ENCODE peak calls at places on chromosomes 13 and 19, in four cellular contexts. One of them, this sample, is unnamed.

GRCh38 chr13:89457977-89458376 is 1786.8 kb downstream of the SLITRK5 start:
- DNase-seq in GM23338: no peak
- DNase-seq in transverse colon: no peak
- DNase-seq in GM12878: no peak
- DNase-seq in this sample: no peak

GRCh38 chr19:40962460-40962961 is 28.6 kb upstream of the CYP2B6 start:
- DNase-seq in GM12878: no peak
- DNase-seq in transverse colon: no peak
- DNase-seq in GM23338: no peak
- DNase-seq in this sample: no peak

GRCh38 chr19:16978156-16978555 is 48.5 kb downstream of the CPAMD8 start:
- DNase-seq in transverse colon: no peak
- DNase-seq in GM12878: no peak
- DNase-seq in GM23338: no peak
- DNase-seq in this sample: no peak

GRCh38 chr13:77579971-77580370 is 44.5 kb downstream of the SCEL start:
- DNase-seq in GM23338: no peak
- DNase-seq in transverse colon: no peak
- DNase-seq in GM12878: no peak
- DNase-seq in this sample: no peak

GRCh38 chr19:35592226-35592625 is 6.3 kb downstream of the PMIS2 start:
- DNase-seq in GM12878: no peak
- DNase-seq in transverse colon: no peak
- DNase-seq in GM23338: peak; percentile 87
- DNase-seq in this sample: peak; percentile 11

GRCh38 chr13:113941571-113942191 is 32.2 kb downstream of the C13orf46 start:
- DNase-seq in transverse colon: no peak
- DNase-seq in GM12878: no peak
- DNase-seq in GM23338: no peak
- DNase-seq in this sample: no peak

GRCh38 chr13:27289016-27289665 is 18.5 kb downstream of the RASL11A start:
- DNase-seq in GM12878: no peak
- DNase-seq in transverse colon: no peak
- DNase-seq in GM23338: no peak
- DNase-seq in this sample: no peak

GRCh38 chr19:53896682-53897081 is 12.4 kb upstream of the CACNG7 start:
- DNase-seq in GM12878: no peak
- DNase-seq in GM23338: peak; percentile 43
- DNase-seq in transverse colon: no peak
- DNase-seq in this sample: no peak

GRCh38 chr19:8386990-8387389 is 3.2 kb upstream of the RAB11B start:
- DNase-seq in transverse colon: no peak
- DNase-seq in GM12878: no peak
- DNase-seq in GM23338: no peak
- DNase-seq in this sample: no peak

GRCh38 chr13:99371956-99372355 is 64.8 kb upstream of the GPR183 start:
- DNase-seq in transverse colon: no peak
- DNase-seq in GM12878: no peak
- DNase-seq in GM23338: no peak
- DNase-seq in this sample: no peak

GRCh38 chr13:50685491-50685890 is 158.0 kb downstream of the DLEU7 start:
- DNase-seq in GM12878: no peak
- DNase-seq in transverse colon: peak; percentile 41
- DNase-seq in GM23338: peak; percentile 44
- DNase-seq in this sample: peak; percentile 14

GRCh38 chr19:34075661-34076091 is 96.6 kb upstream of the LSM14A start:
- DNase-seq in GM23338: no peak
- DNase-seq in transverse colon: no peak
- DNase-seq in GM12878: no peak
- DNase-seq in this sample: no peak

GRCh38 chr19:49570997-49571676 is 9.2 kb downstream of the NOSIP start:
- DNase-seq in GM23338: peak; percentile 57
- DNase-seq in transverse colon: peak; percentile 68
- DNase-seq in GM12878: no peak
- DNase-seq in this sample: no peak

GRCh38 chr19:17424743-17425365 is 5.0 kb downstream of the MVB12A start:
- DNase-seq in GM12878: no peak
- DNase-seq in transverse colon: no peak
- DNase-seq in GM23338: peak; percentile 94
- DNase-seq in this sample: no peak

GRCh38 chr19:7658219-7658686 is 10.6 kb upstream of the RETN start:
- DNase-seq in transverse colon: peak; percentile 37
- DNase-seq in GM23338: peak; percentile 63
- DNase-seq in GM12878: peak; percentile 79
- DNase-seq in this sample: no peak

GRCh38 chr19:23391239-23391638 is 4.0 kb downstream of the ZNF91 start:
- DNase-seq in GM12878: no peak
- DNase-seq in transverse colon: no peak
- DNase-seq in GM23338: no peak
- DNase-seq in this sample: no peak

DNA sequence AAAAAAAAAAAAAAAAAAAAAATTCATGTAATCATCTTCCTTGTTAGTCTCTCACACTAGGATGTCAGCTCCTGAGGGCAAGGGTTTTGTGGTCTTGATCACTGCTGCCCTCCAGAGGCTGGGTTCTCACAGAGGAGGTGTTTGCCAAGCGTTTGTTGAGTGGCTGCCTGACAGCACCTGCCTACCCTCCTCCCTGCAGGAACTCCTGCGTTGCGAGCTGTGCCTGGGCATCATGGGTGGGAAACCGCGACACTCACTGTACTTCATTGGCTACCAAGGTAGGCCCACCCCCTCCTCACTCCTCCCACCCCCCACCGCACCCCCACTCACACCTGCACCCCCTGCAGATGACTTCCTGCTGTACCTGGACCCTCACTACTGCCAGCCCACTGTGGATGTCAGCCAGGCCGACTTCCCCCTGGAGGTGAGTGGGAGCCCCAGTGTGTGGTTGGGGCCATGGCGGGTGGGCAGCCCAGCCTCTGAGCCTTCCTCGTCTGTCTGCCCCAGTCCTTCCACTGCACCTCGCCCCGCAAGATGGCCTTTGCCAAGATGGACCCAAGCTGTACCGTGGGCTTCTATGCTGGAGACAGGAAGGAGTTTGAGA is 8.1 kb downstream of the ATG4D start:
- DNase-seq in transverse colon: peak; percentile 46
- DNase-seq in GM12878: no peak
- DNase-seq in GM23338: peak; percentile 69
- DNase-seq in this sample: no peak
- H3K36me3 ChIP-seq in transverse colon: peaks cover 49% of the 10 kb centered on the region
- H3K36me3 ChIP-seq in GM12878: peaks cover 25% of the 10 kb centered on the region
- H3K36me3 ChIP-seq in GM23338: peaks cover 16% of the 10 kb centered on the region
- H3K36me3 ChIP-seq in this sample: peaks cover 18% of the 10 kb centered on the region

GRCh38 chr13:42991892-42992584 is at the start of gene EPSTI1:
- DNase-seq in GM12878: no peak
- DNase-seq in transverse colon: peak; percentile 83
- DNase-seq in GM23338: peak; percentile 73
- DNase-seq in this sample: peak; percentile 47
- TF ChIP-seq POLR2AphosphoS5 in GM12878: peak; percentile 86
- TF ChIP-seq POLR2AphosphoS5 in transverse colon: no peak
- TF ChIP-seq POLR2AphosphoS5 in GM23338: no peak
- TF ChIP-seq POLR2AphosphoS5 in this sample: no peak

GRCh38 chr19:14516048-14516534 is 2.1 kb downstream of the DNAJB1 start:
- DNase-seq in GM23338: peak; percentile 22
- DNase-seq in transverse colon: peak; percentile 63
- DNase-seq in GM12878: no peak
- DNase-seq in this sample: peak; percentile 67
- TF ChIP-seq CTCF in GM23338: peak; percentile 12
- TF ChIP-seq CTCF in transverse colon: no peak
- TF ChIP-seq CTCF in GM12878: no peak
- TF ChIP-seq CTCF in this sample: peak; percentile 35

GRCh38 chr19:18855647-18856384 is 24.1 kb downstream of the UPF1 start:
- DNase-seq in GM12878: no peak
- DNase-seq in GM23338: no peak
- DNase-seq in transverse colon: no peak
- DNase-seq in this sample: no peak
- H3K36me3 ChIP-seq in GM12878: peaks cover 90% of the 10 kb centered on the region
- H3K36me3 ChIP-seq in GM23338: peaks cover 36% of the 10 kb centered on the region
- H3K36me3 ChIP-seq in transverse colon: peaks cover 81% of the 10 kb centered on the region
- H3K36me3 ChIP-seq in this sample: peaks cover 28% of the 10 kb centered on the region

GRCh38 chr19:45560686-45561085 is 23.9 kb downstream of the OPA3 start:
- DNase-seq in transverse colon: no peak
- DNase-seq in GM23338: no peak
- DNase-seq in GM12878: no peak
- DNase-seq in this sample: no peak

GRCh38 chr19:45560038-45560437 is 24.6 kb downstream of the OPA3 start:
- DNase-seq in GM23338: no peak
- DNase-seq in GM12878: no peak
- DNase-seq in transverse colon: no peak
- DNase-seq in this sample: no peak

GRCh38 chr19:45556835-45557234 is 27.8 kb downstream of the OPA3 start:
- DNase-seq in GM12878: no peak
- DNase-seq in GM23338: no peak
- DNase-seq in transverse colon: no peak
- DNase-seq in this sample: no peak

GRCh38 chr19:45554481-45554880 is 30.1 kb downstream of the OPA3 start:
- DNase-seq in GM12878: no peak
- DNase-seq in GM23338: no peak
- DNase-seq in transverse colon: no peak
- DNase-seq in this sample: no peak

DNA sequence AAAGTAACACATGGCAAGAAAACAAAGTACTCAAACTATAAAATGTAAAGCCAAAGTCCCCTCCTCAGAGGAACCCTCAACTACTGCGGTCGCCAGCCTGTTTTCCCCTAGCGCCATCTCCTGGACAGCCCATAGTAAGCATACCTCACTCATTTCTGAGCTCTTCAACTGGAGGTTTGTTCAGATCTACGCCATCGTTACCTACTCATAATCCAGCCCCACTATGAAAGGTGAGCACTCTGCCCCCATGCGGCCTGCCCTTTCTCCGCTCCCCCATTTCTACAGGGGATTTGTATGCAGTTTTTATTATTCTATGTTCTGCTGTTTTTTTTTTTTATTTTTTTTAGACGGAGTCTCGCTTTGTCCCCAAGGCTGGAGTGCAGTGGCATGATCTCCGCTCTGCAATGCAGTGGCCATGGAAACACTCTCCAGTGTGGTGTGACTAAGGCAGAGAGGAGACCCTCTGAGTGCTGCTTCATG is 26.2 kb downstream of the OPA3 start:
- DNase-seq in transverse colon: peak; percentile 77
- DNase-seq in GM12878: no peak
- DNase-seq in GM23338: peak; percentile 93
- DNase-seq in this sample: peak; percentile 63
- TF ChIP-seq POLR2AphosphoS5 in transverse colon: no peak
- TF ChIP-seq POLR2AphosphoS5 in GM12878: no peak
- TF ChIP-seq POLR2AphosphoS5 in GM23338: no peak
- TF ChIP-seq POLR2AphosphoS5 in this sample: no peak

GRCh38 chr13:40340368-40341085 is 325.9 kb downstream of the FOXO1 start:
- DNase-seq in GM12878: no peak
- DNase-seq in transverse colon: no peak
- DNase-seq in GM23338: no peak
- DNase-seq in this sample: no peak
- TF ChIP-seq CTCF in GM12878: no peak
- TF ChIP-seq CTCF in transverse colon: no peak
- TF ChIP-seq CTCF in GM23338: peak; percentile 7
- TF ChIP-seq CTCF in this sample: no peak

GRCh38 chr13:33107403-33107760 is 91.2 kb downstream of the KL start:
- DNase-seq in GM12878: no peak
- DNase-seq in transverse colon: no peak
- DNase-seq in GM23338: no peak
- DNase-seq in this sample: no peak
- H3K36me3 ChIP-seq in GM12878: peaks cover 18% of the 10 kb centered on the region
- H3K36me3 ChIP-seq in transverse colon: peaks cover 16% of the 10 kb centered on the region
- H3K36me3 ChIP-seq in GM23338: no peaks in the 10 kb centered on the region
- H3K36me3 ChIP-seq in this sample: no peaks in the 10 kb centered on the region

GRCh38 chr19:44753932-44754742 is 5.6 kb downstream of the BCL3 start:
- DNase-seq in GM23338: peak; percentile 81
- DNase-seq in transverse colon: peak; percentile 98
- DNase-seq in GM12878: no peak
- DNase-seq in this sample: peak; percentile 95

GRCh38 chr19:44752123-44752815 is 3.8 kb downstream of the BCL3 start:
- DNase-seq in GM12878: no peak
- DNase-seq in transverse colon: no peak
- DNase-seq in GM23338: no peak
- DNase-seq in this sample: no peak

GRCh38 chr19:44754743-44755066 is 6.2 kb downstream of the BCL3 start:
- DNase-seq in GM23338: peak; percentile 43
- DNase-seq in GM12878: no peak
- DNase-seq in transverse colon: no peak
- DNase-seq in this sample: no peak

GRCh38 chr19:44753619-44753931 is 5.1 kb downstream of the BCL3 start:
- DNase-seq in GM12878: no peak
- DNase-seq in GM23338: no peak
- DNase-seq in transverse colon: no peak
- DNase-seq in this sample: no peak

DNA sequence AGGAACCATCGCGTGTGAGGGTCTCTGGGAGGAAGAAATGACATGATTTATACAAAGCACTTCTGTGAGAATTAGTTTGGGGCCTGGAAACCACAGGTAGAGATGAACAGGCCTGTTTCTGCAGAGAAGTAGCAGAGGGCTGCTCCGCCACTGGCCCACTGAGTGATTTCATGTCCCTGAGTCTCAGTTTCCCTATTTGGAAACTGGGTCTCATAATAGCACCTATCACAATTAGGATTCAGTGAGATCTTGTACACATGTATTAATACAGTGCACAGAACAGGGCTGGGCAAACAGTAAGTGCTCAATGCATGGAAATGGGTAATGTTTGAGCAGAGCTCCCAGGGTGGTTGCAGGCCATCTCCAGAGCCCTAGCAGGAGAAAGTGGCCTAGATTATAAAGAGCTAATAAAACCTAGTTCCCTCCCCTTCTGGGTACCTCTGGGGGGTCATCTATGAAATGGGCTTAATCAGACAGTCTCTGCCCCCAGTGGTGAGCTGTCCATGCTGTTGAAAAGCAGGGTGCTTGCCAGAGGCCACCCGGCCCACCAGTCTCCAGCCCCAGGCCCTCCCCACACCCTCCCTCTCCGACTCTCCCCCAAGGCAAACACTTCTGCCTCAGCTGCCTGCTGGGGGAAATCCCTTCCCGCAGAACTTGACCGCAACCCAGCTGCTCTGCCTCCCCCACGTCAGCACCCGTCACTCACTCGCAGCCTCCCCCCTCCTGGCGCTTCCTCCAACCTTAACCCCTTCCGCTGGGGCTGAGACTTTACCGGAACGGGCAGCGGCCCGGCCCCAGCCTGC is 4.5 kb downstream of the BCL3 start:
- DNase-seq in transverse colon: peak; percentile 96
- DNase-seq in GM12878: peak; percentile 94
- DNase-seq in GM23338: peak; percentile 85
- DNase-seq in this sample: peak; percentile 89
- TF ChIP-seq POLR2AphosphoS5 in transverse colon: peak; percentile 89
- TF ChIP-seq POLR2AphosphoS5 in GM12878: peak; percentile 30
- TF ChIP-seq POLR2AphosphoS5 in GM23338: no peak
- TF ChIP-seq POLR2AphosphoS5 in this sample: peak; percentile 85